ENCODE peak calls at places on chromosome 7, in four cellular contexts. R is HCT116, E is K562, H is GM12878. W is an unnamed sample.

GRCh38 chr7:156614434-156615264 is 25.9 kb upstream of the RNF32 start:
- DNase-seq in E (no peak), H (no peak), R (no peak), W (no peak)

GRCh38 chr7:112989531-112989930 is 97.1 kb downstream of the GPR85 start:
- DNase-seq in H (no peak), E (no peak), R (no peak), W (no peak)

GRCh38 chr7:83599131-83599530 is 49.8 kb downstream of the SEMA3E start:
- DNase-seq in R (no peak), E (no peak), H (no peak), W (no peak)

GRCh38 chr7:100356416-100357068 is 1.4 kb upstream of the PILRB start:
- DNase-seq in H (no peak), R (no peak), E (no peak), W (no peak)

GRCh38 chr7:144487906-144488305 is 84.4 kb upstream of the NOBOX start:
- DNase-seq in H (no peak), E (no peak), R (no peak), W (peak; percentile 54)

GRCh38 chr7:91846436-91846835 is 34.1 kb downstream of the MTERF1 start:
- DNase-seq in R (no peak), H (no peak), E (no peak), W (no peak)

GRCh38 chr7:55230014-55230413 is 135.1 kb upstream of the LANCL2 start:
- DNase-seq in H (no peak), E (no peak), R (no peak), W (no peak)

GRCh38 chr7:156577645-156578577 is 62.7 kb upstream of the RNF32 start:
- DNase-seq in R (no peak), E (no peak), H (no peak), W (no peak)

GRCh38 chr7:38452615-38453014 is 178.6 kb downstream of the AMPH start:
- DNase-seq in H (no peak), R (no peak), E (no peak), W (no peak)

DNA sequence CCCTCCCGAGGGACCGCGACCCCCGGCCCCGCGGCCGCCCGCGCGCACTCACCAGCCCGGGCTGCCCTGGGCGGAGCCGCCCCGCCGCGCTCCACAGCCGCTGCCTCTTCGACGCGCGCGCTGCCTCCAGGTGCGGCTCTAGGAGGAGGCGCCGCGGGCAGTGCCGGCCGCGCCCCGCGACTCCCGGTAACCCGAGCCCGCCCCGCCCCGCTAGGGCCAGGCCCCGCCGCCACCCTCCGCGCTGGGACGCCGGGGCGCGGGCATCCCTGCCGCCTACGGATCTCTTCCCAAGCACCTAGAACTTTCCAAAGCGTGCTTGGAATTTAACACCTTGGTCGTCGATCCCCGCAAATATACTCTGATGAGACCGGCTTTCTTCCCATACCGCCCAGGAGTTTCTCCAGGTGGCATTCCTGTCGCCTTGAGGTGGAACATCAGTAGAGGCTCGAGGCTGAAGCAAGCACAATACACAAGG is at the start of gene SLC26A5:
- DNase-seq in R (no peak), H (no peak), E (peak; percentile 74), W (no peak)
- H3K4me3 ChIP-seq in R (no peak within 1 kb of the TSS), H (no peak within 1 kb of the TSS), E (peak within 1 kb of the TSS; percentile 32), W (peak within 1 kb of the TSS; percentile 27)

DNA sequence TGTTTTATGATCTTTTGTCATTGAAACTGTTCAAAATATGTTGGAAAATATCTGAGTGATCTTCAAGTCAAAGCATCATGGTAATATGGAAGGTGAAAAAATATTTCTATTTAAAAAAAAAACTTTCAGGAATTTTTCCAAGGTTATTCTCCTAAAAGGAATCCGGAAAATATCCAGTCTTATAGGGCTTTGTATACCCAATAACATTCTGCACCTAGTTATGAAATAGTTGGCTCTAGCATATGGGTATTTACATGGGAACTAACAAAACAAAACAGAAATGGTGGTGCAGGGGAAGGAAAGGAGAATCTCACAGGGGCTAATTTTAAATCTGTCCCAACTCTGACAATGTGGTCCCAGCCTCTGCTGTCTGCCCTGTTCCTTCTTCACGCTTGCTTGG is 167.1 kb upstream of the RHEB start:
- DNase-seq in H (no peak), R (no peak), E (no peak), W (no peak)
- TF ChIP-seq EGR1 in H (no peak), R (no peak), E (no peak), W (no peak)

GRCh38 chr7:2110586-2111396 is 122.0 kb downstream of the MAD1L1 start:
- DNase-seq in R (no peak), E (no peak), H (no peak), W (no peak)

GRCh38 chr7:2109936-2110585 is 122.7 kb downstream of the MAD1L1 start:
- DNase-seq in R (peak; percentile 94), H (peak; percentile 36), E (peak; percentile 85), W (no peak)

GRCh38 chr7:2107386-2108085 is 125.2 kb downstream of the MAD1L1 start:
- DNase-seq in R (no peak), H (no peak), E (no peak), W (no peak)

GRCh38 chr7:2108501-2109250 is 124.1 kb downstream of the MAD1L1 start:
- DNase-seq in R (no peak), E (no peak), H (no peak), W (no peak)

DNA sequence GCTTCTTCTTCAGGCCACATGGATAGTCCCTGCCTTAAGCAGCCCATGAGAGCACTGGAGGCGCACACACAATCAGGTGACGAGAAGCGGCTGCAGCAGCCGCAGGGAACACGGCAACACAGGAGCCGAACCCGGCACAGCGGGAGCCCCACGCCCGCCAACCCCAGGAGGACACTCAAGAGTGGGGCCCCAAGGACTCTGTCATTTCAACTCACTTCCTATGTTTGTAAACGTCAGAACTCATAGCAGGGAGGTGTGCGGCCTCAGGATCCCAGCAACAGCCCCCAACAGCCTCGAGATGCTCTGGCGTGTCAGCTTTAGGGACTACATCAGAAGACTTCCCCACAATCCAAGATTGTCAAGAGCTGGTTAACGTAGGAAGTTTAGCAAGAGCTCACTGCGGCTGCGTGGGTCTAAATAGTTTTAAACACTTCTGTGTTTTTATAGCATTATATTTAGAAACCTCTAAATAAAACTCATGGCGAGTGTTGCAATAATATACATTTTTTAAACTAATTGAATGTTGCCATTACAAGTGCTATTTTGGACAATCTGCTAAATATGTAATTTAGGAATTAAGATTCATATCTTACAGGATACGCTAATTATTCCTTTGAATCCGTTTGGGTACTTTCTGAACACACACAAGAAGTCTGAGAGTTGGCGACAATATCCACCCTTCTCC is 123.4 kb downstream of the MAD1L1 start:
- DNase-seq in H (no peak), R (no peak), E (peak; percentile 21), W (no peak)
- H3K4me3 ChIP-seq in H (no peak overlapping the region), R (peak overlapping the region; percentile 48), E (peak overlapping the region; percentile 22), W (no peak overlapping the region)

DNA sequence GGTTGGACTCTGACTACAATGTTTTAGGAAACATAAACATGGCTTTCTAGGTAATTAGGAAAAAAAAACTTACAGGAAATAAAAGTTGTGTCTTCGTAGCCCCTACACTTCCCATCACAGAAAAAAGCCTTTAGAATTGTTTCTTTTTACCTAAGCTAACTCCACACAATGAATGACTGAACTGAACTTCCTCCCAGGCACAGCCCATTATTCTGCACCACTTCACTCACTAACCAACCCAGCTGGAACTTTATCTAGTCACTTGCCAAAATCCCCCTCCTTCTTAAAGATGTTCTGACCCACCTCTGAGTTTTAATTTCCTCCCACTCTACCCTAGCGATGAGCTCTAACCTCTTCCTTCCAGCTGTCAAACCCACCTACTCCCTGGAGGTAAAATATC is 91.7 kb upstream of the MEOX2 start:
- DNase-seq in R (no peak), E (no peak), H (no peak), W (no peak)
- TF ChIP-seq EGR1 in R (no peak), E (no peak), H (no peak), W (no peak)

GRCh38 chr7:2800220-2800922 is 43.7 kb downstream of the GNA12 start:
- DNase-seq in H (no peak), E (no peak), R (no peak), W (no peak)

GRCh38 chr7:2799253-2799652 is 44.9 kb downstream of the GNA12 start:
- DNase-seq in R (no peak), E (no peak), H (no peak), W (no peak)

GRCh38 chr7:2802082-2802481 is 42.0 kb downstream of the GNA12 start:
- DNase-seq in R (no peak), E (no peak), H (no peak), W (no peak)

GRCh38 chr7:2802504-2803341 is 41.4 kb downstream of the GNA12 start:
- DNase-seq in E (no peak), R (no peak), H (no peak), W (no peak)

DNA sequence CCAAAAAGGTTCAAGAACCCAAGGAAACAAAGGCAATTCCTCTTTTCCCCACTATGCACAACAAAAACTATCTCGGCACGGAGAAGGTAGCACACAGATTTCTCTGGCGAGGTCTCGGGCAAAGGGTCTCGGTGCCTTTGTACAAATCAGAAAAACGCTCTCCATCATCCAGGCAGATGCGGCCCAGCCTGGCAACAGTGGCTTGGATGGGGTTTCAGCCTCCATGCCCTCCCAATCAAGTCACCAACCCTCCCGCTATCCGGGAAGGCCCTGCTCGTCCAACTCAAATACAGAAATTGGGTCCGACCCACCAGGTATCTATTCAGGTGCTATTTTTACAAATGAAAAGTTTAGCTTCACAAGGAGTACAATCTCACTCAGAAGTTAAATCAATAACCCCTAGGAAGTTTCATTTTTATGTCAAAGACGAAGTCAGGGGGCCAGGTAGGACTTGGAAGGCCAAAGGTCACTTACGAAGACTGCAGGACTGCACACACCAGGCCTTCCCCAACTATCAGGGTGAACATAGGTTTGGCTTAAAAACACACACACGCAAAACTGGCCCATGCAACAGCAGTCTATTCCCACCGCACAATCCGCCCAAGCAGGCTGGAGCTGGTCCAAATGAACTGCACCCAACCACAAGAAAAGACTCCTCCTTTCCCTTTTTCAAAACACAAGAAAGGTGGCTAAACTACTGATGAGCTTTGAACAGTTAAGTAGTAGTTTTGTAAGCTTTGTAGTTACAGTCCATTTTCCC is 43.0 kb downstream of the GNA12 start:
- DNase-seq in R (no peak), E (no peak), H (no peak), W (no peak)
- H3K4me3 ChIP-seq in R (no peak overlapping the region), E (no peak overlapping the region), H (no peak overlapping the region), W (no peak overlapping the region)

GRCh38 chr7:81672872-81673271 is 97.0 kb downstream of the HGF start:
- DNase-seq in H (no peak), E (no peak), R (no peak), W (no peak)

GRCh38 chr7:81676105-81676811 is 93.6 kb downstream of the HGF start:
- DNase-seq in R (no peak), E (no peak), H (no peak), W (no peak)

GRCh38 chr7:81680120-81680519 is 89.7 kb downstream of the HGF start:
- DNase-seq in R (no peak), H (no peak), E (no peak), W (no peak)

GRCh38 chr7:81676813-81677212 is 93.0 kb downstream of the HGF start:
- DNase-seq in R (no peak), H (no peak), E (no peak), W (no peak)
- TF ChIP-seq EGR1 in R (no peak), H (no peak), E (no peak), W (no peak)

DNA sequence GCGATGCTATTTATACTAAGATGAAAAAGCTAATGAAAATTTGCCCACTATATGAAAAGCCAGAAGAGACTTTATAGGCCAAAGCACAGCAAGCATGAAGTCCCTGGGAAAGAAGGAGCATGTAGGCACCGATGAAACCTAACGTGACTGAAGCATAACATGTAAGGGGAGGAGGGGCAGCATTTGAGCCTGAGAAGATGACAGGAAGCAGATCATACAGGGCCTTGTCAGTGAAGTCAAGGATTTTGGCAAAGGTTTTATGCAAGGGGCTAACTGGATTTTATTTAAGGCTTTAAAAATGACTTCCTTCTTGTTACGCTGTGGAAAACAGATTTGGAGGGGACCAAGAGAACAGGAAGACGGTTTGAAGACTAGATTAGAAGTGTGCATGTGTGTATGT is 744.0 kb downstream of the PHTF2 start:
- DNase-seq in H (no peak), R (no peak), E (no peak), W (no peak)
- H3K4me3 ChIP-seq in H (no peak overlapping the region), R (no peak overlapping the region), E (no peak overlapping the region), W (no peak overlapping the region)

W was measured in H1.